ENCODE peak calls at places on chromosome 22, in five cellular contexts. A, T, O, B and D are unnamed samples.

GRCh38 chr22:30855677-30856518 is 112.7 kb downstream of the MORC2 start:
- DNase-seq in A (no peak), T (peak), O (no peak), B (no peak), D (no peak)

GRCh38 chr22:45671783-45672563 is at the start of gene ATXN10:
- DNase-seq in A (peak), T (peak), O (peak), B (peak), D (peak)

GRCh38 chr22:44583854-44584253 is 85.8 kb upstream of the RTL6 start:
- DNase-seq in A (no peak), T (peak), O (no peak), B (no peak), D (peak)

GRCh38 chr22:29833392-29833949 is 4.6 kb downstream of the ASCC2 start:
- DNase-seq in A (no peak), T (no peak), O (no peak), B (no peak), D (no peak)

GRCh38 chr22:29337631-29338284 is 22.3 kb upstream of the RASL10A start:
- DNase-seq in A (no peak), T (no peak), O (no peak), B (no peak), D (no peak)

GRCh38 chr22:39240841-39241631 is 3.7 kb downstream of the PDGFB start:
- DNase-seq in A (peak), T (no peak), O (no peak), B (no peak), D (peak)

GRCh38 chr22:45454260-45454659 is 40.8 kb downstream of the RIBC2 start:
- DNase-seq in A (no peak), T (no peak), O (no peak), B (no peak), D (no peak)

GRCh38 chr22:21026783-21027692 is 5.3 kb downstream of the SLC7A4 start:
- DNase-seq in A (peak), T (peak), O (no peak), B (peak), D (peak)

GRCh38 chr22:50719814-50720300 is 18.1 kb upstream of the ACR start:
- DNase-seq in A (no peak), T (no peak), O (no peak), B (no peak), D (no peak)

DNA sequence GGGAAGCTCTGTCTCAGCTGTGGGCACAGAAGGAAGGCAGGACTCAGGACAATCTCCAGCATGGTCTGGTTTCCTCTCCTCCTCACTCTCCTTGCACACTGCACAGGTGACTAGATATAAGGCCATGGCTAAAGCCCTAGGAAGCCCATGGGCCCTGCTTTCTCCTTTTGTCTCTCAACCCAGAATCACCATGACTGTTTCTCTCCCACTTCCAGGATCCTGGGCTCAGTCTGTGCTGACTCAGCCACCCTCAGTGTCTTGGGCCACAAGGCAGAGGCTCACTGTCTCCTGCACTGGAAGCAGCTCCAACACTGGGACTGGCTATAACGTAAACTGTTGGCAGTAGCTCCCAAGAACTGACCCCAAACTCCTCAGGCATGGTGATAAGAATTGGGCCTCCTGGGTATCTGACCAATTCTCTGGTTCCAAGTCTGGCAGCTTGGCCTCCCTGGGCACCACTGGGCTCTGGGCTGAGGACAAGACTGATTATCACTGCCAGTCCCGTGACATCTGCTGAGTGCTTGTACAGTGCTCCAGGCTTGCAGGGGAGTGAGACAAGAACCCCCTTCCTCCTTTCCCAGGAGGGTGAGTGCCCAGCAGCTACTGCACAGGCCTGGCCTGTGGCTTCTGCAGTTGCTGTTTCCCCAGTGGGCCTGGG is 104.0 kb upstream of the TOP3B start:
- DNase-seq in A (no peak), T (no peak), O (no peak), B (no peak), D (no peak)
- TF ChIP-seq CTCF in A (no peak), T (no peak), O (no peak), B (no peak), D (no peak)

GRCh38 chr22:42343551-42344081 is 73.2 kb upstream of the TCF20 start:
- DNase-seq in A (no peak), T (no peak), O (no peak), B (no peak), D (no peak)
- TF ChIP-seq CTCF in A (no peak), T (no peak), O (no peak), B (no peak), D (no peak)

DNA sequence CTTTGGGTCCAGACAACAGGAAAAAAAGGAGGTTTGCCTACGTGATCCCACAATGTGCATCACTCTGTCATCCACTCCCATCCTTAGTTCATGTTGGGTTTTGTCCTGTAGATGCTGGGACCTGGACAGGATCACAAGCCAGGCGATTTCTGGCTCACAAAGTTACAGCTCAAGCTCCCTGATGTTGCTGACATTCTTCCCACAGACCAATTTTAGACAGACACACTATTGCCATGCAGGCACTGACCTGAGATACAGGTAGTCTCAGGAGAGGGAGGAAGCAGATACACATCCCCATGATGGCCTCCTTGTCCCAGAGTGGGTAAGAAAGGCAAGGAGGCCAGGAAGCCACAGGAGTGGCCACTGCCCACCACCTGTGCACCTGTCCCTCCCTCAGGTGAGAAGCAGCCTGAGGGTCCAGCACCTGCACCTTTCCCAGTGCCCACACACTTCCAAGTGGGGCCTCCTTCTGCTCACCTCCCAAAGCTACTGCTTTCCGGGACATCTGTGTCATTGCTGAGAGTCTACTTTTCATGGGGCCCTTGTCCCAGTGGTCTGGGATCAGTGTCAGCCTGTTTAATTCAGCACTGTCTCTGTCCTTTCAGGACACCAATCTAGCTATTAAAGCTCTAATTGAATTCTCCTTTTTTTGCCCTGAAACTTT is 52.0 kb upstream of the TOP3B start:
- DNase-seq in A (no peak), T (no peak), O (no peak), B (no peak), D (no peak)
- TF ChIP-seq CTCF in A (no peak), T (no peak), O (no peak), B (no peak), D (no peak)

GRCh38 chr22:35039625-35040024 is 26.3 kb upstream of the ISX start:
- DNase-seq in A (no peak), T (no peak), O (no peak), B (no peak), D (no peak)

GRCh38 chr22:35032571-35032970 is 33.4 kb upstream of the ISX start:
- DNase-seq in A (no peak), T (no peak), O (no peak), B (no peak), D (no peak)

GRCh38 chr22:35034963-35035362 is 31.0 kb upstream of the ISX start:
- DNase-seq in A (no peak), T (no peak), O (no peak), B (no peak), D (no peak)

GRCh38 chr22:35033635-35034296 is 32.2 kb upstream of the ISX start:
- DNase-seq in A (no peak), T (peak), O (no peak), B (no peak), D (no peak)

GRCh38 chr22:35037089-35037488 is 28.9 kb upstream of the ISX start:
- DNase-seq in A (no peak), T (no peak), O (no peak), B (no peak), D (no peak)
- TF ChIP-seq CTCF in A (no peak), T (no peak), O (peak), B (peak), D (no peak)

GRCh38 chr22:38051261-38051660 is 5.9 kb upstream of the PICK1 start:
- DNase-seq in A (no peak), T (no peak), O (no peak), B (no peak), D (no peak)

GRCh38 chr22:38056969-38057841 is at the start of gene PICK1:
- DNase-seq in A (peak), T (peak), O (peak), B (peak), D (peak)

GRCh38 chr22:38049812-38050619 is 7.2 kb upstream of the PICK1 start:
- DNase-seq in A (no peak), T (no peak), O (no peak), B (no peak), D (no peak)

GRCh38 chr22:38050720-38051119 is 6.5 kb upstream of the PICK1 start:
- DNase-seq in A (no peak), T (no peak), O (no peak), B (no peak), D (no peak)

DNA sequence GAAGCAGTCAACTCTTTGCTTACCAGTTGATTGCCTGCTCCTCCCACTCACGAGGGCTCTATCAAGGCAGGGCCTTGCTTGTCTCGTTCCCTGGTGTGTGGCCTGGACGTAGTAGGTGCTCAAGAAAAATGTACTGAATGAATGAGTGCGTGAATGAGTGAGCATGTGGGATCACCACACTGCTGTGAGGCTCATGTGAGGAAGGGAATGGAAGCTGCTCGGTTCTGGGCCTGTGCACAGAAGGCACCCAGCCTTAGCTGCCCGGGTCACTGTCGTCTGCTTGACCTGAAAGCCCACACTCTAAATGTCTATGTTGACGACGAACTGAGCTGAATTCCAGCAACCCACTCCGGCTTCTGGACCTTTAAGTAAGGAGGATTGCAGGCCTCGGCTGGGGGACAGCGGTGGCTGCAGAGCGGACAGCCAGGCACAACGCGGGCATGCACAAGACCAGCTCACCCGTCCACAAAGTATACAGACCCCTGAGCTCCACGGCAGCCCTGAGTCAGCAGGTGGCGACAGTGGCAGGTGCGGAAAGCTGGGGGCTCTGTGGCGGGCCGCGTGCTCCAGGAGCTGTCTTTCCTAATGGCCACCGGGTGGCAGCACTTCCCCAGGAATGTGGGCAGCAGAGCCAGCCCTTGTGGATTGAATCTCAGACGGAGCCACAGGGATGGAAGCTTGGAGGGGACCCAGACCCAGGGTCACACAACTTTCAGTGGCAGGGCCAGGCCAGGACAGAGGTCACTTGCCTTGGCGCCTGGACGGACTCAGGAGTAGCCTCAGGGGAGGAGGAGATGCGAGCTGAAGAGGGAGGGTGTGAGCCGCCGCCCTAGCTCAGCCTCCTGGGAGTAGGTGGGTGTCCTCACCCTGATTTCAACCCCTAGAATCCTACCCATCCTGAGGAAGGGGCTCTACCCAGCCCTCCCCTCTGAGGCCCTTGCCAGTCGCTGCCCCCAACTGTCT is 5.0 kb upstream of the PICK1 start:
- DNase-seq in A (peak), T (peak), O (peak), B (peak), D (peak)
- TF ChIP-seq CTCF in A (peak), T (peak), O (peak), B (peak), D (peak)